ENCODE peak calls at places on chromosomes 12 and 14, in nine cellular contexts. G is fibroblast of lung; P is H1; Y is CD4-positive, alpha-beta memory T cell; E is transverse colon; M is gastrocnemius medialis; J is esophagus squamous epithelium; I is uterus; N is aorta. A is an unnamed sample. For H3K36me3, the result is how much of the 10 kb centered on the place peaks cover.

GRCh38 chr14:67748312-67748711 is 46.6 kb downstream of the RDH12 start:
- DNase-seq in G (no peak), N (no peak), I (no peak), J (no peak), Y (no peak), E (no peak), P (no peak), M (no peak), A (no peak)

GRCh38 chr12:131827961-131828534 is at the start of gene MMP17:
- DNase-seq in J (no peak), P (peak), I (peak), Y (no peak), G (peak), E (peak), M (no peak), N (peak), A (no peak)

GRCh38 chr12:109741970-109742372 is 28.3 kb downstream of the FAM222A start:
- DNase-seq in P (peak), E (no peak), M (peak), Y (no peak), N (peak), G (no peak), I (no peak), J (no peak), A (peak)

GRCh38 chr12:107058190-107058589 is 35.2 kb downstream of the CRY1 start:
- DNase-seq in J (no peak), N (no peak), E (no peak), I (no peak), M (no peak), Y (no peak), G (peak), P (no peak), A (no peak)

GRCh38 chr12:88578821-88579518 is 1.3 kb downstream of the KITLG start:
- DNase-seq in Y (no peak), N (no peak), J (no peak), P (peak), E (peak), M (no peak), I (no peak), G (no peak), A (peak)

GRCh38 chr14:68403794-68404522 is 388.9 kb downstream of the ZFP36L1 start:
- DNase-seq in Y (no peak), J (no peak), N (no peak), P (no peak), I (no peak), E (no peak), M (no peak), G (no peak), A (no peak)

GRCh38 chr12:11807453-11807852 is 158.0 kb downstream of the ETV6 start:
- DNase-seq in J (no peak), Y (no peak), P (no peak), I (no peak), M (no peak), N (no peak), E (no peak), G (no peak), A (no peak)

GRCh38 chr12:48973992-48974673 is 2.6 kb upstream of the WNT10B start:
- DNase-seq in G (peak), J (no peak), I (no peak), P (peak), M (peak), Y (no peak), E (no peak), N (peak), A (no peak)

GRCh38 chr12:91216871-91217270 is 34.3 kb upstream of the DCN start:
- DNase-seq in Y (no peak), M (no peak), G (no peak), E (no peak), I (no peak), J (no peak), P (no peak), N (no peak), A (no peak)

GRCh38 chr14:101373690-101374295 is 187.5 kb upstream of the DIO3 start:
- DNase-seq in E (no peak), J (no peak), P (no peak), N (no peak), G (no peak), I (no peak), Y (no peak), M (no peak), A (no peak)

GRCh38 chr12:65168606-65169310 is 625 bp upstream of the LEMD3 start:
- DNase-seq in M (no peak), J (no peak), G (no peak), E (no peak), N (no peak), P (no peak), I (no peak), Y (no peak), A (no peak)

GRCh38 chr12:49541140-49541861 is 2.5 kb downstream of the KCNH3 start:
- DNase-seq in J (no peak), M (no peak), G (no peak), N (no peak), E (no peak), Y (no peak), P (no peak), I (no peak), A (no peak)

GRCh38 chr12:107019546-107019945 is 32.6 kb upstream of the MTERF2 start:
- DNase-seq in E (no peak), I (no peak), G (no peak), M (no peak), P (no peak), N (no peak), Y (no peak), J (no peak), A (no peak)

GRCh38 chr14:49774111-49774510 is 6.2 kb downstream of the KLHDC2 start:
- DNase-seq in Y (no peak), E (no peak), M (no peak), G (peak), N (no peak), P (no peak), J (no peak), I (no peak), A (no peak)

GRCh38 chr12:108193922-108194321 is 64.8 kb downstream of the WSCD2 start:
- DNase-seq in E (no peak), J (no peak), I (peak), G (no peak), M (no peak), P (peak), Y (peak), N (no peak), A (peak)

GRCh38 chr12:101040936-101041335 is 169.1 kb downstream of the SLC5A8 start:
- DNase-seq in G (peak), Y (no peak), P (no peak), J (no peak), I (no peak), E (no peak), M (no peak), N (no peak), A (no peak)

GRCh38 chr14:33647385-33647786 is 303.5 kb downstream of the EGLN3 start:
- DNase-seq in E (no peak), Y (no peak), M (no peak), I (no peak), N (no peak), J (no peak), P (no peak), G (peak), A (no peak)

DNA sequence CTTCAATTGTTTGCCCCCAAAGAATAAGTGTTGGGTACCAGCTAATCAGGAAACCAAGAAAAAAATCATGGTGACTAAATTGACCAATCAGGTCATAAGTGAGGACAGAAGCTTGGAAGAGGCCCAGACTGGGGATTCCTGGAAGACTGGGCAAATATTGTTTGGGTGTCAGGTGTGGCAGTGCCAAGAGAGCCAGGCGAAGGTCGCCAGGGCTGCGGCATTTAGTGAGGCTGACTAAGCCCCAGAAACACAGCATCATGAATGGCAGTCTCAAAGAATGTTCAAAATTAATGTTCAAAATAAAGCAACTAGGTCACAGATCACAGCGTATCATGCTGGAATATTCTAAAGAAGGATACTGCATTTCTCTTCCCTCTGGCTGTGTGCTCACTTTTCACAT is 85.2 kb upstream of the OVCH1 start:
- DNase-seq in G (no peak), M (no peak), N (peak), J (no peak), P (no peak), E (no peak), I (no peak), Y (no peak), A (no peak)
- H3K36me3 ChIP-seq in G (under half), M (under half), N (under half), J (under half), P (under half), E (under half), I (under half), Y (under half), A (under half)

DNA sequence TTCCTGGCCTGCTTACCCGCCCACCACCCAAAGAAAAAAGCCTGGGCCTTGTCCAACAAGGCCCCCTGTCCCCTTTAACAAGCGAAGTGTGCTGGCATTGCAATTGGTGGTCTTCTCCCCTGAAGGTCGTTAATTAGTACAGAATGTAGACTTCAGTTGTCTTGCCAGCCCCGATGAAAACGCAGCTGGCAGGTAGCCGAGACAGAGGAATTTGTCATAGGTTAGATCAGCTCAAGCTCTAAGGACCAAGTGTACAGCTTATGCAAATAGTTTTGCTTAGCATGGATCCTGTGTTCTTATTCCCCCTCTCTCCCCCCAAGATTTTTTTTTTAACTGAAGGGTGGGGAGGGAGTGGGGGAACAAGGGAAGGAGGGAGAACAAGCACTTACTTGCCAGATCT is 58.5 kb upstream of the PARP11 start:
- DNase-seq in N (no peak), J (no peak), M (no peak), I (no peak), Y (no peak), E (no peak), P (no peak), G (no peak), A (no peak)
- H3K27ac ChIP-seq in N (no peak), J (no peak), M (no peak), I (no peak), Y (no peak), E (no peak), P (no peak), G (no peak), A (no peak)

GRCh38 chr12:122137229-122137628 is 36.8 kb downstream of the IL31 start:
- DNase-seq in P (no peak), N (no peak), J (no peak), E (no peak), I (no peak), M (no peak), G (no peak), Y (no peak), A (no peak)
- H3K36me3 ChIP-seq in P (under half), N (under half), J (under half), E (half or more), I (under half), M (half or more), G (under half), Y (under half), A (under half)

GRCh38 chr14:93971635-93972027 is 4.7 kb downstream of the ASB2 start:
- DNase-seq in J (no peak), M (no peak), Y (no peak), N (no peak), I (no peak), G (no peak), P (no peak), E (no peak), A (no peak)
- H3K27ac ChIP-seq in J (peak), M (peak), Y (no peak), N (peak), I (peak), G (no peak), P (no peak), E (peak), A (no peak)

DNA sequence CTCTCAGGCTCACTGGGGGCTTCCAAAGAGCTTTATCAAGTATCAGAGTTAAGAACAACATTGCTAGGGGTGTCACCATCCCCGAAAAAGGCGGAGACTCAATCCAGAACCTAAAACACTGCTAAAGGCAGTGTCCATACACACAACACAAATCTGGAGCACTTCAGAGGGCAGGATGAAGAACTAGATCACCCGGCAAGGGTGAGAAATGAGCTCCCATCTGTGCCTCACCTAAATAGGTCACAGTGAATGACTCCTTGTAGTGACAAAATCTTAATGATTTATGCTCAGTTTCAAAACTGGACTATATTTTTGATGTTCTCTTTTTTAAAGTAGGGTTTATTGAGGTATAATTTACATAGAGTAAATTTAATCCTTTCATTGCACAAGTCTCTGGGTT is 25.6 kb downstream of the NIN start:
- DNase-seq in P (no peak), M (no peak), J (no peak), N (no peak), E (no peak), Y (no peak), G (no peak), I (no peak), A (no peak)
- H3K36me3 ChIP-seq in P (under half), M (under half), J (under half), N (under half), E (under half), Y (under half), G (under half), I (under half), A (under half)

GRCh38 chr14:61542848-61543790 is 152.2 kb upstream of the HIF1A start:
- DNase-seq in P (no peak), Y (no peak), N (no peak), I (no peak), M (no peak), J (no peak), G (no peak), E (no peak), A (no peak)
- H3K27ac ChIP-seq in P (no peak), Y (no peak), N (no peak), I (peak), M (peak), J (peak), G (no peak), E (peak), A (no peak)

GRCh38 chr12:121898287-121898686 is 9.7 kb downstream of the PSMD9 start:
- DNase-seq in E (no peak), G (no peak), N (no peak), M (no peak), P (no peak), J (no peak), I (no peak), Y (no peak), A (no peak)
- H3K36me3 ChIP-seq in E (under half), G (under half), N (under half), M (half or more), P (under half), J (under half), I (under half), Y (half or more), A (under half)

DNA sequence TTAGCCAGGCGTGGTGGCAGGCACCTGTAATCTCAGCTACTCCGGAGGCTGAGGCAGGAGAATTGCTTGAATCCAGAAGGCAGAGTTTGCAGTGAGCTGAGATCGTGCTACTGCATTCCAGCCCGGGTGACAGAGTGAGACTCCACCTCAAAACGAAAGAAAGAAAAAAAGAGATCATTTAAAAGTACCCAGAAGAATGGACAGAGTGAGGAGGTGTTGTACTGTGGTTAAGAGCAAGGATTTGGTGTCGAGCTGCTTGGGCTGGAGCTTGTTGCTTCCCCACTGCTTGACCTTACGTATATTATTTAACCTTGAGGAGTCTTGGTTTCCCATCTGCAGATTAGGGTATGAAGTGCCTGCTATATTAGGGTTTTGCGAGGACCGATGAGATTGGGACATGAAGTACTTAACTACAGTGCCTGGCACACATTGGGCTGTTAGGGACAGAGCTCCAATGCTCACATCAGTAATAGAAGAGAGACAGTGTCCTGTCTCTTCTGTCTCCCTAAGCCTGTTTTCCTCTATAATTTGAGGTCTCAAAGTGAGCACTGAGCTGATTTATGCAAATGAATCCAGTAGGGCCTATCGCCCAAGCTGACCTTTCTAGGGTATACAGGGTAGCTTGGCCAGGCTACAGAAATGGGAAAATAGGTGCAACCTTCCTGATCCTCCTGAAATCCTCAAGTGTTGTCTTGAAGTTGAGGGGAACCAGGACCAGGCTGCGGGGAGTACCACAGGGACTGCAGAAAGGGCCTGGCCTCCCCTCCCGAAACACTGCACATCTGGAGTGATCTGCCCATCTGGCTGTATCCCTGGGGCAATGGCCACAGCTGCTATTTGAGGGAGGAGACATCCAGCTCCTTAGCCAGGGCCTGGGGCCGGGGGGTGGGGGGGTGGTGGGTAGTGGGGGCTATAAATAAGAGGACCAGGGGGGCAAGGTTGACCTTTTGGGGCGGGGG is 8.6 kb upstream of the HDAC7 start:
- DNase-seq in I (no peak), P (no peak), G (no peak), N (peak), E (no peak), Y (no peak), J (no peak), M (no peak), A (no peak)
- H3K27ac ChIP-seq in I (peak), P (no peak), G (no peak), N (peak), E (peak), Y (no peak), J (peak), M (peak), A (no peak)

GRCh38 chr14:71022015-71022919 is 115.0 kb downstream of the PCNX1 start:
- DNase-seq in I (no peak), P (no peak), M (no peak), J (no peak), G (no peak), E (no peak), Y (no peak), N (no peak), A (no peak)

GRCh38 chr14:71021347-71022014 is 114.2 kb downstream of the PCNX1 start:
- DNase-seq in Y (no peak), I (no peak), M (no peak), N (no peak), J (no peak), G (peak), P (no peak), E (no peak), A (no peak)

DNA sequence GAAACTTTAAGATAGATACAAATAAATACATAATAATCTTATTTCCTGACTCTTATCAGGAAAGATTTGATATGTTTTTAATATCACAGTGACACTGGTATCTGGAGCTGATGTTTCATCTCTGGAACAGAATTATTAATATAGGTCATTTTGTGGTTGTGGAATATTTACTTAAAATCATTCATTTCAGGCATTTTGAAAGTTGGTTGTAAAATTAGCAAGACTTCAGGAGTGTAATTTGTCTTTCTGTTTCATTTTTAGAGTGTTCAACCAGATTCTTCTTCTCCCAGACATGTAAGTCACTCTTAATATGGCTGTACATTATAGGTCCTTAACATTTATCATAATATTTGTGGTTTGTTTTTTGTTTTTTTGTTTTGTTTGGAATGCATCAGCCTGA is 115.7 kb downstream of the PCNX1 start:
- DNase-seq in N (no peak), I (no peak), Y (no peak), J (no peak), P (no peak), E (no peak), G (no peak), M (no peak), A (no peak)
- H3K36me3 ChIP-seq in N (under half), I (under half), Y (under half), J (under half), P (under half), E (under half), G (under half), M (under half), A (under half)

DNA sequence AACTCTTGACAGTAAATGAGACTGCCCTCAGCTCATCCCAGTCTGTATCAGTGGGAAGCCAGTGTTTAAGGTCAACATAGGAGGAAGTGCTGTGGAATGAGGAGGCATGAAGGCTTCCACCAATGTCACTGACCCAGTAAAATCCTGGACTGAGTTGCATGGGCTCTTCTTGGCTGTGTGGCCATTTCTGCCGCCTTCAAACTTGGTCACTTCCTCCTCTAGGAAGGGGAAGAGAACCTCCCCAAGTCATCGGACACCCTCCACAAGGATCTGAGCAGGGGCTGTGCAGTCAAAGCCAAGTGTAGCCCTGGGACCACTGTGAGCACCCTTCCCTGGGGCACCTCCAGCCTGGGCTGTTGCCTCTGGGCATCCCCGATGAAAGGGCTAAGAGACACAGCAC is 11.9 kb downstream of the GPR68 start:
- DNase-seq in Y (no peak), E (no peak), I (no peak), G (no peak), J (no peak), N (no peak), M (no peak), P (no peak), A (no peak)
- H3K27ac ChIP-seq in Y (peak), E (peak), I (no peak), G (no peak), J (peak), N (no peak), M (no peak), P (no peak), A (no peak)

A was measured in HepG2.